ENCODE peak calls at places on chromosomes 4 and X, in four cellular contexts. G is A549, F is AG04450, I is cardiac fibroblast. K is an unnamed sample.

GRCh38 chr4:39702716-39703115 is 4.8 kb downstream of the UBE2K start:
- DNase-seq in G (no peak), F (no peak), I (no peak), K (no peak)

GRCh38 chrX:1885116-1885515 is 270.3 kb downstream of the ASMT start:
- DNase-seq in G (no peak), F (no peak), I (no peak), K (no peak)

GRCh38 chrX:67585401-67585800 is 41.6 kb downstream of the AR start:
- DNase-seq in G (no peak), F (no peak), I (peak), K (no peak)

GRCh38 chr4:6188687-6189305 is 11.6 kb downstream of the JAKMIP1 start:
- DNase-seq in G (no peak), F (no peak), I (no peak), K (no peak)

GRCh38 chrX:67317725-67318124 is 226.1 kb upstream of the AR start:
- DNase-seq in G (no peak), F (no peak), I (no peak), K (no peak)

GRCh38 chr4:43130228-43131021 is 237.9 kb downstream of the GRXCR1 start:
- DNase-seq in G (no peak), F (no peak), I (no peak), K (no peak)

GRCh38 chrX:48573690-48574269 is 504 bp upstream of the RBM3 start:
- DNase-seq in G (no peak), F (no peak), I (no peak), K (no peak)

GRCh38 chrX:150958177-150958576 is 25.0 kb upstream of the HMGB3 start:
- DNase-seq in G (no peak), F (no peak), I (no peak), K (no peak)

GRCh38 chr4:145716661-145717200 is 36.8 kb downstream of the C4orf51 start:
- DNase-seq in G (no peak), F (no peak), I (no peak), K (no peak)

GRCh38 chr4:184958127-184958806 is 60.0 kb upstream of the HELT start:
- DNase-seq in G (no peak), F (no peak), I (no peak), K (no peak)

GRCh38 chrX:96713303-96713702 is 28.7 kb downstream of the DIAPH2 start:
- DNase-seq in G (peak), F (no peak), I (no peak), K (no peak)

GRCh38 chrX:119895843-119896326 is at the start of gene AKAP14:
- DNase-seq in G (peak), F (no peak), I (no peak), K (no peak)

GRCh38 chr4:148152868-148153630 is 289.2 kb downstream of the NR3C2 start:
- DNase-seq in G (no peak), F (no peak), I (no peak), K (no peak)

GRCh38 chr4:48129307-48130014 is 4.6 kb downstream of the TXK start:
- DNase-seq in G (peak), F (no peak), I (no peak), K (no peak)

GRCh38 chr4:145218251-145218650 is 37.9 kb upstream of the OTUD4 start:
- DNase-seq in G (no peak), F (no peak), I (no peak), K (no peak)

GRCh38 chrX:22097295-22097694 is 65.2 kb downstream of the PHEX start:
- DNase-seq in G (peak), F (peak), I (peak), K (peak)

GRCh38 chr4:165331316-165331715 is 3.8 kb downstream of the MSMO1 start:
- DNase-seq in G (no peak), F (no peak), I (no peak), K (no peak)

GRCh38 chrX:34638116-34638515 is 19.0 kb downstream of the TMEM47 start:
- DNase-seq in G (peak), F (peak), I (peak), K (no peak)

GRCh38 chrX:46620505-46620904 is 46.9 kb downstream of the CHST7 start:
- DNase-seq in G (no peak), F (no peak), I (no peak), K (no peak)

GRCh38 chrX:71454222-71454621 is 78.7 kb upstream of the OGT start:
- DNase-seq in G (no peak), F (no peak), I (peak), K (no peak)

GRCh38 chr4:11130195-11130975 is 298.3 kb downstream of the HS3ST1 start:
- DNase-seq in G (no peak), F (no peak), I (peak), K (no peak)

GRCh38 chrX:50448565-50448964 is 22.1 kb downstream of the DGKK start:
- DNase-seq in G (peak), F (no peak), I (peak), K (no peak)
- TF ChIP-seq CTCF in G (no peak), F (no peak), I (no peak), K (no peak)

GRCh38 chrX:10505726-10506125 is 114.7 kb downstream of the MID1 start:
- DNase-seq in G (no peak), F (no peak), I (no peak), K (no peak)

GRCh38 chrX:10507876-10508275 is 112.5 kb downstream of the MID1 start:
- DNase-seq in G (no peak), F (no peak), I (no peak), K (no peak)

GRCh38 chrX:10507181-10507580 is 113.2 kb downstream of the MID1 start:
- DNase-seq in G (no peak), F (no peak), I (peak), K (no peak)

GRCh38 chrX:10508891-10509290 is 111.5 kb downstream of the MID1 start:
- DNase-seq in G (no peak), F (no peak), I (no peak), K (no peak)

GRCh38 chrX:10506781-10507180 is 113.6 kb downstream of the MID1 start:
- DNase-seq in G (no peak), F (no peak), I (peak), K (no peak)
- H3K4me3 ChIP-seq in G (no peak), F (no peak), I (no peak), K (no peak)

GRCh38 chrX:18714910-18715309 is 7.5 kb downstream of the PPEF1 start:
- DNase-seq in G (peak), F (no peak), I (no peak), K (no peak)

GRCh38 chrX:18707442-18708049 is at the start of gene PPEF1:
- DNase-seq in G (no peak), F (no peak), I (no peak), K (no peak)

GRCh38 chrX:18709833-18710232 is 2.4 kb downstream of the PPEF1 start:
- DNase-seq in G (peak), F (no peak), I (no peak), K (no peak)
- TF ChIP-seq CTCF in G (no peak), F (no peak), I (no peak), K (no peak)

DNA sequence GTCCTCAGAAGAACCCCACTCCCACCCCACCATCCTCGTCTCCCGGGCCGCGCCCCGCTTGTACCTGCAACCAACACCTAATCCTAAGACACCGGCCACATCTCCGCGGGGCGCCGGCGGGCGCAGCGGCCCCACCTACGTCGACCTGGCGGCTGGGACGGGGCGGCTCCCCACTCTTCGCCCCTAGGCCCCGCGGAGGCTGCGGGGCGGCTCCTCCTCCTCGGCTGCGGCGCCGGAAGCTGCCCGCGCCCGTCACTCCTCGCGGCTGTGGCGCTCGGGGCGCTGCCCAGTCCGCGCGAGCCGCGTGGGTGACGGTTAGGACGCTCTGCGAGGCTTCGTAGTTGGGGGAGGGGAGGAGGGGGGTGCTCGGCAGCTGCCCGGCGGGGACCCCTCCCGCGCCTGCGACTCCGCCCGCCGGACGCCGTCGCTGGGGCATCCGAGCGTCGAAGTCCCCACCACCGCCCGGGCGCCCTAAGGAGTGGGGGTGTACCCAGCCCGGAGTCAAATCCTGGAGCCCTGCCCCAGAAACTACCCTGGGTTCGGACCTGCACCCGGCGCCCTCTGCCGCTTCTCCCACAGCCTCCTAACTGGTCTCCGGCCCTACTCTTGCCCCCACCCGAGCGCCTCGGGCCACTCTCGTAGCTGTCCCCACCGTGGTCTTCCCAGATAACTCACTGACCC is at the start of gene CCDC158:
- DNase-seq in G (no peak), F (no peak), I (no peak), K (no peak)
- H3K4me3 ChIP-seq in G (peak), F (peak), I (peak), K (peak)

GRCh38 chr4:82780398-82781231 is 18.0 kb downstream of the SCD5 start:
- DNase-seq in G (peak), F (no peak), I (peak), K (no peak)
- TF ChIP-seq CTCF in G (peak), F (no peak), I (peak), K (no peak)